ENCODE peak calls at places on chromosomes 12 and 14, in five cellular contexts. R is Peyer's patch, G is GM12865, U is cardiac muscle cell, Y is tibial artery. N is an unnamed sample.

GRCh38 chr12:69396963-69397362 is 37.4 kb downstream of the YEATS4 start:
- DNase-seq in U (no peak), R (no peak), G (no peak), Y (no peak), N (no peak)

GRCh38 chr14:103880334-103880985 is 33.1 kb upstream of the PPP1R13B start:
- DNase-seq in R (peak; percentile 79), Y (peak; percentile 89), U (peak; percentile 87), G (no peak), N (no peak)

GRCh38 chr14:99329711-99330315 is 57.8 kb upstream of the BCL11B start:
- DNase-seq in U (no peak), G (no peak), Y (no peak), R (no peak), N (no peak)

GRCh38 chr12:100521958-100522357 is 48.3 kb downstream of the NR1H4 start:
- DNase-seq in U (no peak), R (no peak), Y (no peak), G (no peak), N (no peak)

GRCh38 chr12:59699408-59700144 is 103.7 kb downstream of the SLC16A7 start:
- DNase-seq in Y (no peak), U (peak; percentile 89), R (no peak), G (no peak), N (no peak)

GRCh38 chr12:130494736-130495135 is 157.0 kb downstream of the PIWIL1 start:
- DNase-seq in U (no peak), Y (no peak), R (no peak), G (no peak), N (no peak)

GRCh38 chr12:46303039-46303666 is 34.3 kb upstream of the SLC38A1 start:
- DNase-seq in Y (no peak), G (peak; percentile 62), R (no peak), U (peak; percentile 55), N (no peak)

GRCh38 chr12:91577586-91578539 is 395.2 kb upstream of the DCN start:
- DNase-seq in U (peak; percentile 55), G (peak; percentile 18), Y (no peak), R (no peak), N (no peak)

GRCh38 chr12:53726342-53726741 is 910 bp downstream of the CALCOCO1 start:
- DNase-seq in Y (no peak), U (no peak), R (no peak), G (peak; percentile 50), N (no peak)

GRCh38 chr14:100537701-100538565 is 49.3 kb downstream of the BEGAIN start:
- DNase-seq in G (no peak), U (no peak), R (peak; percentile 42), Y (peak; percentile 11), N (no peak)

GRCh38 chr12:47930634-47931033 is 25.8 kb upstream of the VDR start:
- DNase-seq in R (no peak), U (no peak), Y (no peak), G (no peak), N (no peak)

GRCh38 chr14:105978618-105979295 is 452.4 kb downstream of the TMEM121 start:
- DNase-seq in U (no peak), G (no peak), Y (no peak), R (no peak), N (no peak)

GRCh38 chr14:105971593-105972500 is 445.5 kb downstream of the TMEM121 start:
- DNase-seq in U (no peak), R (no peak), G (no peak), Y (no peak), N (no peak)

GRCh38 chr14:105979446-105979845 is 453.1 kb downstream of the TMEM121 start:
- DNase-seq in Y (no peak), R (no peak), G (no peak), U (no peak), N (no peak)

GRCh38 chr14:105980224-105980623 is 453.8 kb downstream of the TMEM121 start:
- DNase-seq in U (no peak), G (no peak), R (no peak), Y (no peak), N (no peak)

GRCh38 chr14:105974902-105975301 is 448.5 kb downstream of the TMEM121 start:
- DNase-seq in Y (no peak), G (peak; percentile 71), R (no peak), U (no peak), N (no peak)
- TF ChIP-seq CTCF in Y (no peak), G (peak; percentile 57), R (peak; percentile 43), U (no peak), N (no peak)

DNA sequence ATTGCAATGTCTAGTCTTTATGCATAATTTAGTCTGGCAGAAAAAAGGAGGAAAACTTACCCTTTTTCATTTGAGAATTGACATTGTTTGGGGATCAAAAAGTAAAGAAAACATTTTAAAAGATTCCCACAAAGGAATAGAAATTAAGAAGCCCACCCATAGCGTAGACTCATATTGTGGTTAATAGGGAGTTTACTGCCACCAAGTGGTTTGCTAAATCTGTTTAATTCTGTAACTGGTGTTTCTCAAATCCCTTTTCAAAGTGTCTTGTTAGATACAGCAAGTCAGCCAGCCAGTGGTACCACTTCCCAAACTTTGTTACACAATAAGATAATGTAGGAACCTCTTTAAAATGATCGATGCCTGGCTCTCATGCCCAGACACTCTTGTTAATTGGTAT is 180.3 kb downstream of the IPO8 start:
- DNase-seq in G (no peak), Y (no peak), U (peak; percentile 64), R (no peak), N (no peak)
- TF ChIP-seq CTCF in G (no peak), Y (no peak), U (peak; percentile 33), R (no peak), N (no peak)

DNA sequence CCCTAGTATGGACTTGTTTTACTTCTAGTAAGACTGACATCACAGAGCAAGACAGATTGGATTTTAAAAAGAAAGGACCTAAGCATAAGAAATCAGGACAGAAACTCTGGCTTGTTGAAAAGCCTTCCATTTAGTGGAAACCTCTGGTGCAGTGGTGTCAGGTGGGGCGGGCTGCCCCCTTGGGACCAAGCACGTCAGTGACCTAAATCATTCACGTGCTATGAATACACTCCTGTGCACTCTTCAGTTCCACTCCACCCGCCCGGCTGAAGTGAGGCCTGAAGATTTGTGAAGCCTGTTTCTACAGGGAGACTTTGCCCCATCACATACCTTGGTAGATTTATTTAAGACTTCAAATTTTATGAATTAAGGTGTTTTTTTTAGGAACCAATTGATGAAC is 58.2 kb upstream of the STRN3 start:
- DNase-seq in Y (no peak), R (no peak), G (peak; percentile 47), U (no peak), N (peak; percentile 33)
- TF ChIP-seq CTCF in Y (no peak), R (no peak), G (no peak), U (no peak), N (no peak)

DNA sequence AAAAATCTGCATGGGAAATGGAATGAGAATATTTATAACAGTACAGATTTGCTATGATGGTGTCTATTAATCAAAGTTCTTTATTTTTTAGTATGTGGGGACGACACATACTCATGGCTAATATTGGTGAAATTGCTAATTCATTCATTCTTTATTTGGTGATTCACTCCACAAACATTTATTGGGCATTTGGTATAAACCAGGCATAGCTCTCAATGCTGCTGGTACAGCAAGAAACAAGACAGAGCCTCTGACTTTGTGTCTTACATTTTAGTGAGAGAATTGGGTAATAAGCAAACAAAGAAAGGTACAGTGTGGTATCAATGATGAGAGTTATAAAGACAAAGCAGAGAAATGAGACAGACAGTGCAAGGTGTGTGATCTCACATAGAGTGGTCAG is 129.5 kb downstream of the RGS6 start:
- DNase-seq in U (no peak), R (no peak), G (no peak), Y (no peak), N (no peak)
- TF ChIP-seq CTCF in U (no peak), R (no peak), G (no peak), Y (no peak), N (no peak)

GRCh38 chr12:71484272-71484905 is 44.8 kb downstream of the LGR5 start:
- DNase-seq in R (no peak), G (no peak), Y (no peak), U (no peak), N (no peak)
- TF ChIP-seq CTCF in R (no peak), G (no peak), Y (no peak), U (no peak), N (no peak)

DNA sequence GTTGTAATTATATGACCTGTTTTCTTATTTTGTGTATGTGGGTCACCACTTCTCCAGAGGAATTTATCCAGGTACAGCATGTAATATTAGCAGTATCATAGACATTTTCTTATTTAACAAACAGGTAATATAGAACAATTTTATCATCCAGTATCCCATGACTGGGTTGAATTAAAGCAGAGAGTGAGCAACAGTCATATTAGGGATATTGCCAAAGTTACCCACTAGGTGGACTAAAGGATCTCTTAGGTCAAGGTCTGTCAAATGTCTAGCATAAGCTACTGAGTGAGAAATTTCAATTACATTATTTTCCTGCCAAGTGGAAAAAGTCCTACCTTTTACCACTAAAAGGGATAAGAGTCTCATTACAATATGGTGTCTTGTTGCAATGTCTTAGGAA is 62.1 kb upstream of the TRIM9 start:
- DNase-seq in Y (no peak), G (peak; percentile 54), U (peak; percentile 66), R (no peak), N (no peak)
- TF ChIP-seq CTCF in Y (no peak), G (peak; percentile 57), U (peak; percentile 64), R (peak; percentile 9), N (no peak)

DNA sequence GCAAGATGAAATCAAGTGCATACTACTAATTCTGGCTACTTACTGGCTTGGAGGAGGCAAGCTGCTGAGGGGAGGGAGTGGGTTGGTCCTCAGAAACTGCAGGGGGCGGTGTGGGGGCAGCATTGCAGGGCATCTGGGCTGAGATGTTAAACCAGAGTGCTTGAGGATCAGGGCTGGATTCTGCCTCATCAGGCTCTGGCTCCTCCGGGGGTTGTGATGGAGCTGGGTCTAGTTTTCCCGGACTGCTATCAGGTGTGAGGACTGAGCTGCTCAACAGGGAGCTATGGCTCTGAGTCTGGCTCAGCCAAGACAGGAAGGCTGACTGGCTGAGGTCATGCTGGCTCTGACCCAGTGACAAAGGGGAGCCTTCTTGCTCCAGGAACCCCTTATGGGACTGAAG is 28.6 kb downstream of the BAZ2A start:
- DNase-seq in Y (no peak), G (peak; percentile 39), U (no peak), R (no peak), N (no peak)
- TF ChIP-seq CTCF in Y (no peak), G (peak; percentile 20), U (no peak), R (no peak), N (no peak)

DNA sequence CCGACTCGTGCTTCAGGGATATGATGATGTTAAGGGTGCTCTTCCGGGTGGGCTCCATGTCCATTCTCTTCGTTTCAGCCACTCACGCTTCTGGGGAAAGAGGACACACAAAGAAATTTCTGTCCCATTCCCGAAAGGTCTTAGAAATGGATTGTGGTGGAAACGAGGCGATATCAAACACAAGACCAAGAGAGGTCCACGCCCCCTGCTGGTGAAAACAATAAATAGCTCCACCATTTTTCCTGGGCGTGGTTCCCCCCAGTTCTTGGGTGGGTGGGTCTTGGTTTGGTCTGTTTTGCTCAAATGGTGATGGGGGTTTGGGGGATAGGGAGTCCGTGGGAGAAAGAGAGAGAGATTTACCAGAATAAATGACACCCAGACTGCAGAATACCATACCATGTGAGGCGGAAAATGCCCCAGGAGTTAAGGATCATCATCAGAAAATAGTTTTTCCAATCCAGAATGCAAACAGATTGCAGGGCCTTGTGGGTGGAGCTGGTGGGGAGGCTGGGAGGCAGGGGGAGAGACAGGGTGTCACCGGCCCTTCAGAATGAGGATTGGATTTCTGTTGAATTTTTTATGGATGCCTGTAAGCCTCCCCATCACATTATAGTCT is 55.6 kb downstream of the SRRM4 start:
- DNase-seq in R (no peak), Y (no peak), U (peak; percentile 13), G (peak; percentile 34), N (no peak)
- TF ChIP-seq CTCF in R (peak; percentile 32), Y (peak; percentile 13), U (peak; percentile 42), G (peak; percentile 59), N (no peak)

N was measured in activated B cell treated with CpG ODN at 0.5 μM for 24 hours.